ENCODE peak calls at places on chromosome 22, in seven cellular contexts. F, A, O, Q, L, G and V are unnamed samples.
A peak's percentile ranks its signal among the peaks of the same experiment; 100 is the strongest.

GRCh38 chr22:19177164-19178064 is 1.1 kb downstream of the SLC25A1 start:
- DNase-seq in F (peak; percentile 45), A (no peak), O (peak; percentile 26), Q (no peak), L (no peak), G (no peak), V (no peak)

GRCh38 chr22:20188567-20188877 is 37.7 kb upstream of the CCDC188 start:
- DNase-seq in F (no peak), A (no peak), O (no peak), Q (no peak), L (no peak), G (no peak), V (no peak)

GRCh38 chr22:45460288-45461109 is 42.2 kb upstream of the FBLN1 start:
- DNase-seq in F (no peak), A (no peak), O (no peak), Q (no peak), L (no peak), G (no peak), V (no peak)

GRCh38 chr22:25054943-25055511 is 102.5 kb downstream of the KIAA1671 start:
- DNase-seq in F (no peak), A (no peak), O (peak; percentile 5), Q (no peak), L (no peak), G (no peak), V (no peak)

GRCh38 chr22:29457730-29458129 is 19.3 kb downstream of the RFPL1 start:
- DNase-seq in F (peak; percentile 77), A (peak; percentile 81), O (peak; percentile 77), Q (no peak), L (no peak), G (peak; percentile 74), V (no peak)

GRCh38 chr22:37213941-37214340 is 1.7 kb upstream of the SSTR3 start:
- DNase-seq in F (no peak), A (no peak), O (no peak), Q (no peak), L (no peak), G (no peak), V (no peak)

GRCh38 chr22:35085621-35086020 is 19.7 kb downstream of the ISX start:
- DNase-seq in F (no peak), A (no peak), O (no peak), Q (no peak), L (no peak), G (no peak), V (no peak)

GRCh38 chr22:20080445-20080775 is 369 bp downstream of the DGCR8 start:
- DNase-seq in F (peak; percentile 93), A (peak; percentile 88), O (peak; percentile 77), Q (no peak), L (no peak), G (peak; percentile 86), V (no peak)

GRCh38 chr22:33781396-33781795 is 138.9 kb downstream of the LARGE1 start:
- DNase-seq in F (no peak), A (no peak), O (no peak), Q (no peak), L (no peak), G (peak; percentile 41), V (no peak)

GRCh38 chr22:39132871-39133524 is 19.5 kb downstream of the CBX7 start:
- DNase-seq in F (no peak), A (peak; percentile 12), O (no peak), Q (no peak), L (no peak), G (no peak), V (no peak)

GRCh38 chr22:41932353-41932752 is 5.7 kb upstream of the TNFRSF13C start:
- DNase-seq in F (no peak), A (no peak), O (no peak), Q (no peak), L (no peak), G (no peak), V (no peak)

GRCh38 chr22:44661659-44662569 is 40.1 kb upstream of the PRR5 start:
- DNase-seq in F (no peak), A (no peak), O (no peak), Q (no peak), L (no peak), G (no peak), V (no peak)

GRCh38 chr22:39528681-39529486 is 3.7 kb downstream of the RPS19BP1 start:
- DNase-seq in F (peak; percentile 86), A (peak; percentile 87), O (peak; percentile 93), Q (no peak), L (peak; percentile 74), G (peak; percentile 87), V (no peak)